ENCODE peak calls at places on chromosomes 16 and 17, in five cellular contexts. Q is stomach; P is HCT116; S is IMR-90; T is CD4-positive, alpha-beta memory T cell. N is an unnamed sample.

GRCh38 chr16:79897444-79898146 is 297.1 kb upstream of the MAF start:
- DNase-seq in T (no peak), S (no peak), P (no peak), Q (no peak), N (no peak)

GRCh38 chr17:3222505-3222904 is 15.0 kb downstream of the OR1A1 start:
- DNase-seq in S (no peak), Q (no peak), T (peak; percentile 3), P (no peak), N (no peak)

GRCh38 chr16:67661101-67661661 is 421 bp downstream of the PARD6A start:
- DNase-seq in S (peak; percentile 52), Q (no peak), P (no peak), T (no peak), N (no peak)

GRCh38 chr16:56281256-56281805 is 90.0 kb downstream of the GNAO1 start:
- DNase-seq in T (no peak), Q (no peak), P (no peak), S (no peak), N (no peak)

GRCh38 chr17:77886387-77886728 is 72.1 kb upstream of the TNRC6C start:
- DNase-seq in Q (peak; percentile 41), T (no peak), S (no peak), P (no peak), N (peak; percentile 68)

GRCh38 chr16:987846-988245 is 6.3 kb downstream of the SOX8 start:
- DNase-seq in Q (no peak), P (no peak), S (no peak), T (no peak), N (no peak)

GRCh38 chr17:179721-180379 is 1.6 kb downstream of the DOC2B start:
- DNase-seq in S (no peak), Q (no peak), P (no peak), T (no peak), N (no peak)

GRCh38 chr16:5852151-5852550 is 754.6 kb upstream of the EEF2KMT start:
- DNase-seq in Q (no peak), S (no peak), T (no peak), P (no peak), N (no peak)

GRCh38 chr17:76740329-76741118 is 2.6 kb downstream of the MFSD11 start:
- DNase-seq in Q (no peak), S (peak; percentile 66), P (no peak), T (no peak), N (no peak)

GRCh38 chr17:49566668-49567071 is 9.0 kb upstream of the NXPH3 start:
- DNase-seq in S (no peak), T (no peak), P (no peak), Q (no peak), N (peak; percentile 19)

GRCh38 chr17:45101546-45101882 is 30.8 kb downstream of the PLCD3 start:
- DNase-seq in P (no peak), S (no peak), Q (no peak), T (no peak), N (no peak)

GRCh38 chr16:80731915-80732314 is 72.5 kb downstream of the CDYL2 start:
- DNase-seq in T (no peak), P (no peak), Q (no peak), S (no peak), N (no peak)

GRCh38 chr16:66886914-66887313 is 6.6 kb downstream of the PDP2 start:
- DNase-seq in P (no peak), Q (no peak), S (no peak), T (no peak), N (no peak)

GRCh38 chr17:36524428-36524876 is 10.2 kb downstream of the MYO19 start:
- DNase-seq in P (no peak), Q (no peak), S (peak; percentile 41), T (no peak), N (no peak)

GRCh38 chr17:73371285-73371684 is 59.5 kb upstream of the CDC42EP4 start:
- DNase-seq in T (no peak), Q (no peak), S (peak; percentile 92), P (no peak), N (no peak)

GRCh38 chr16:13351651-13352217 is 450.3 kb downstream of the SHISA9 start:
- DNase-seq in Q (no peak), T (no peak), S (no peak), P (no peak), N (no peak)

GRCh38 chr16:64830653-64831052 is 291.2 kb downstream of the CDH11 start:
- DNase-seq in S (peak; percentile 87), Q (no peak), P (no peak), T (no peak), N (no peak)

DNA sequence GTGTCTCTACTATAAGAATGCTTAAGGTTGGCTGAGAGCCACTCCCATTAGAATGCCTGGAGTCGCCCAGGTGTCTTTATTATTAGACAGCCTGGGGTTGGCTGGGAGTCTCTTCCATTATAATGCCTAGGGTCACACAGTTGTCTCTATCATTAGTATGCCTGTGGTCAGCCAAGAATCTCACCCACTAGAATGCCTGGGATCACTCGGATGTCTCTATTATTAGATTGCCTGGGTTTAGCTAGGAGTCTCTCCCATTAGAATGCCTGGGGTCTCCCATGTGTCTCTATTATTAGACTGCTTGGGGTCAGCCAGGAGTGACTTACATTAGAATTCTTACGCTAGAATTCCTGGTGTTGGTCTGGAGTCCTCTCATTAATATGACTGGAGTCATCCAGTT is 2255.3 kb downstream of the TP53TG3F start:
- DNase-seq in T (no peak), Q (no peak), S (no peak), P (no peak), N (no peak)
- H3K9me3 ChIP-seq in T (peaks cover 3% of the 10 kb centered on the region), Q (no peaks in the 10 kb centered on the region), S (peaks cover 7% of the 10 kb centered on the region), P (no peaks in the 10 kb centered on the region), N (peaks cover 8% of the 10 kb centered on the region)

GRCh38 chr17:74736423-74737298 is at the start of gene RAB37:
- DNase-seq in S (no peak), P (peak; percentile 47), Q (peak; percentile 54), T (peak; percentile 46), N (peak; percentile 48)

GRCh38 chr17:74738051-74738996 is 1.3 kb downstream of the RAB37 start:
- DNase-seq in P (no peak), T (peak; percentile 80), Q (peak; percentile 65), S (no peak), N (peak; percentile 70)

GRCh38 chr17:74739227-74739831 is 2.3 kb downstream of the RAB37 start:
- DNase-seq in P (no peak), T (no peak), Q (no peak), S (no peak), N (no peak)

GRCh38 chr17:74734256-74734655 is 2.8 kb upstream of the RAB37 start:
- DNase-seq in P (no peak), T (no peak), S (no peak), Q (no peak), N (no peak)

GRCh38 chr17:74737299-74738050 is 419 bp downstream of the RAB37 start:
- DNase-seq in T (peak; percentile 50), P (peak; percentile 59), S (no peak), Q (no peak), N (no peak)
- H3K4me1 ChIP-seq in T (peaks cover 56% of the 10 kb centered on the region), P (peaks cover 26% of the 10 kb centered on the region), S (peaks cover 7% of the 10 kb centered on the region), Q (peaks cover 45% of the 10 kb centered on the region), N (no peaks in the 10 kb centered on the region)

GRCh38 chr17:79633937-79634813 is 23.3 kb upstream of the RBFOX3 start:
- DNase-seq in T (no peak), P (no peak), S (no peak), Q (peak; percentile 19), N (no peak)

GRCh38 chr17:79630821-79631639 is 20.2 kb upstream of the RBFOX3 start:
- DNase-seq in T (no peak), Q (peak; percentile 11), P (no peak), S (no peak), N (no peak)

GRCh38 chr17:79631640-79632431 is 21.0 kb upstream of the RBFOX3 start:
- DNase-seq in T (no peak), Q (peak; percentile 17), S (no peak), P (no peak), N (peak; percentile 12)

GRCh38 chr17:79632432-79632735 is 21.5 kb upstream of the RBFOX3 start:
- DNase-seq in S (no peak), P (no peak), T (no peak), Q (peak; percentile 5), N (peak; percentile 12)

GRCh38 chr17:79633154-79633553 is 22.3 kb upstream of the RBFOX3 start:
- DNase-seq in S (no peak), T (no peak), P (no peak), Q (peak; percentile 13), N (no peak)
- H3K27ac ChIP-seq in S (no peak overlapping the region), T (no peak overlapping the region), P (no peak overlapping the region), Q (no peak overlapping the region), N (no peak overlapping the region)

DNA sequence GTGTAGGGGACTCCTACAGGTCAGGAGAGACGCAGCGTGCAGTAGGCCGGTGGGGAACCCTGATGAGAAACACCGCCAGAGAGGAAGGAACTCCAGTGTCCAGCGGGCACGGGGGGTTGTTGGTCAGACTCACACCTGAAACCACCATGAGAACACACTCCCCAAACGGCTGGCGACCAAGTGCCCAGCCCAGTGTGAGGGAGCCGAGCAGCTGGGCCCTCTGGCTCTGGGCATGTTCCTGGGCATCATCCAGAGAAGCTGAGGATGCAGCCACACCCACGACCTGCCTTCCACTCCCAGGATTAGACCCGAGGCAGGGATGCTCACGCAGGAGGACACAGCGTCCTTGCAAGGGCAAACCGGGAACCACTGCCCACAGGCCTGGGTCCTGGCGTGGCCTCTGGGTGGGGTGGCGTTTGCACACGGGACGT is 108.3 kb upstream of the ZNF750 start:
- DNase-seq in S (no peak), Q (no peak), T (no peak), P (no peak), N (peak; percentile 49)
- H3K9me3 ChIP-seq in S (peaks cover 66% of the 10 kb centered on the region), Q (peaks cover 10% of the 10 kb centered on the region), T (peaks cover 12% of the 10 kb centered on the region), P (peaks cover 23% of the 10 kb centered on the region), N (peaks cover 18% of the 10 kb centered on the region)

GRCh38 chr17:40112191-40112590 is 9.6 kb upstream of the MSL1 start:
- DNase-seq in T (no peak), Q (no peak), P (no peak), S (no peak), N (no peak)

GRCh38 chr17:40110457-40110856 is 10.1 kb upstream of the NR1D1 start:
- DNase-seq in P (no peak), S (no peak), Q (no peak), T (no peak), N (no peak)

GRCh38 chr17:40111221-40112128 is 10.3 kb upstream of the MSL1 start:
- DNase-seq in P (peak; percentile 81), S (peak; percentile 97), T (peak; percentile 68), Q (peak; percentile 86), N (peak; percentile 95)

GRCh38 chr17:40109471-40109824 is 9.1 kb upstream of the NR1D1 start:
- DNase-seq in S (no peak), Q (no peak), T (no peak), P (no peak), N (no peak)

DNA sequence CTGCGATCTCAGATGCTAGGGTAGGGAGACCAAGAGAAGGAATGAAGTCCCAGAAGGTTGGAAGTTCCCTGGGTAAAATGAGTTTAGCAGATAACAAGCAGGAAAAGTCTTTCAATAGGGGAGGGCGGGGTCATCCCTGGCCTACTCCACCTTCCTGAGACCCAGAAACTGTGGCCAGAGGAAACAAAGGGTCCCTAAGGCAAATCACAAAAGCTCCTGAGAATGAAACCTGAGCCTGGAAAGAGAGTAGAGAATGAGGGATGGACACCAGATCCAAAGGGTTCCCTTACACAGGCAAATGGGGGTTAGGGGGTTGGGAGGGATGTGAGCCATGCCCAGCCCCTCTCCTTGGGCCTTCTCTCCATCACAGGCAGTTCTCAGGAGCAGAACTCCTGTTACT is 9.6 kb upstream of the NR1D1 start:
- DNase-seq in S (no peak), P (no peak), Q (no peak), T (no peak), N (no peak)
- H3K4me1 ChIP-seq in S (peaks cover 58% of the 10 kb centered on the region), P (peaks cover 67% of the 10 kb centered on the region), Q (peaks cover 92% of the 10 kb centered on the region), T (peaks cover 91% of the 10 kb centered on the region), N (peaks cover 90% of the 10 kb centered on the region)

N was measured in psoas muscle.